ENCODE peak calls at places on chromosomes 5 and 9, in eight cellular contexts. One of them, this sample, is unnamed.

GRCh38 chr9:15512204-15512603 is 1.4 kb upstream of the PSIP1 start:
- DNase-seq in endodermal cell: no peak
- DNase-seq in CD8-positive, alpha-beta memory T cell: no peak
- DNase-seq in psoas muscle: no peak
- DNase-seq in mesendoderm: peak; percentile 28
- DNase-seq in SK-N-SH: no peak
- DNase-seq in CD4-positive, alpha-beta T cell: no peak
- DNase-seq in suprapubic skin: no peak
- DNase-seq in this sample: no peak

GRCh38 chr9:70406446-70406862 is 8.0 kb downstream of the KLF9 start:
- DNase-seq in SK-N-SH: no peak
- DNase-seq in endodermal cell: no peak
- DNase-seq in suprapubic skin: no peak
- DNase-seq in mesendoderm: peak; percentile 41
- DNase-seq in psoas muscle: no peak
- DNase-seq in CD8-positive, alpha-beta memory T cell: peak; percentile 44
- DNase-seq in CD4-positive, alpha-beta T cell: no peak
- DNase-seq in this sample: peak; percentile 40

GRCh38 chr5:30502277-30502676 is 691.2 kb upstream of the CDH6 start:
- DNase-seq in CD4-positive, alpha-beta T cell: no peak
- DNase-seq in mesendoderm: no peak
- DNase-seq in CD8-positive, alpha-beta memory T cell: no peak
- DNase-seq in psoas muscle: no peak
- DNase-seq in SK-N-SH: no peak
- DNase-seq in suprapubic skin: no peak
- DNase-seq in endodermal cell: no peak
- DNase-seq in this sample: no peak

GRCh38 chr9:19074836-19075235 is 25.6 kb downstream of the RRAGA start:
- DNase-seq in SK-N-SH: no peak
- DNase-seq in CD4-positive, alpha-beta T cell: no peak
- DNase-seq in endodermal cell: no peak
- DNase-seq in mesendoderm: no peak
- DNase-seq in CD8-positive, alpha-beta memory T cell: no peak
- DNase-seq in psoas muscle: no peak
- DNase-seq in suprapubic skin: no peak
- DNase-seq in this sample: no peak

GRCh38 chr9:70506159-70506558 is 91.7 kb upstream of the KLF9 start:
- DNase-seq in SK-N-SH: no peak
- DNase-seq in CD4-positive, alpha-beta T cell: no peak
- DNase-seq in suprapubic skin: no peak
- DNase-seq in psoas muscle: no peak
- DNase-seq in CD8-positive, alpha-beta memory T cell: no peak
- DNase-seq in endodermal cell: no peak
- DNase-seq in mesendoderm: no peak
- DNase-seq in this sample: no peak

GRCh38 chr5:150637245-150638052 is 3.0 kb upstream of the SYNPO start:
- DNase-seq in CD8-positive, alpha-beta memory T cell: no peak
- DNase-seq in mesendoderm: peak; percentile 86
- DNase-seq in CD4-positive, alpha-beta T cell: no peak
- DNase-seq in endodermal cell: peak; percentile 82
- DNase-seq in suprapubic skin: no peak
- DNase-seq in psoas muscle: no peak
- DNase-seq in SK-N-SH: no peak
- DNase-seq in this sample: peak; percentile 36

GRCh38 chr9:125850231-125850630 is 103.1 kb downstream of the PBX3 start:
- DNase-seq in psoas muscle: no peak
- DNase-seq in endodermal cell: no peak
- DNase-seq in mesendoderm: no peak
- DNase-seq in SK-N-SH: no peak
- DNase-seq in CD4-positive, alpha-beta T cell: no peak
- DNase-seq in CD8-positive, alpha-beta memory T cell: no peak
- DNase-seq in suprapubic skin: no peak
- DNase-seq in this sample: no peak

GRCh38 chr5:152374711-152375275 is 30.3 kb downstream of the NMUR2 start:
- DNase-seq in CD4-positive, alpha-beta T cell: no peak
- DNase-seq in SK-N-SH: no peak
- DNase-seq in suprapubic skin: no peak
- DNase-seq in mesendoderm: no peak
- DNase-seq in CD8-positive, alpha-beta memory T cell: no peak
- DNase-seq in endodermal cell: no peak
- DNase-seq in psoas muscle: no peak
- DNase-seq in this sample: no peak

GRCh38 chr5:177507165-177507564 is 2.5 kb downstream of the DOK3 start:
- DNase-seq in psoas muscle: no peak
- DNase-seq in CD4-positive, alpha-beta T cell: no peak
- DNase-seq in suprapubic skin: no peak
- DNase-seq in endodermal cell: no peak
- DNase-seq in CD8-positive, alpha-beta memory T cell: no peak
- DNase-seq in SK-N-SH: no peak
- DNase-seq in mesendoderm: peak; percentile 61
- DNase-seq in this sample: no peak

GRCh38 chr5:159310492-159310891 is 19.8 kb downstream of the IL12B start:
- DNase-seq in mesendoderm: peak; percentile 53
- DNase-seq in CD4-positive, alpha-beta T cell: peak; percentile 8
- DNase-seq in endodermal cell: peak; percentile 81
- DNase-seq in psoas muscle: no peak
- DNase-seq in CD8-positive, alpha-beta memory T cell: peak; percentile 13
- DNase-seq in suprapubic skin: no peak
- DNase-seq in SK-N-SH: no peak
- DNase-seq in this sample: no peak

GRCh38 chr5:32585122-32585445 is 273 bp upstream of the SUB1 start:
- DNase-seq in suprapubic skin: no peak
- DNase-seq in CD8-positive, alpha-beta memory T cell: no peak
- DNase-seq in endodermal cell: no peak
- DNase-seq in psoas muscle: no peak
- DNase-seq in CD4-positive, alpha-beta T cell: no peak
- DNase-seq in mesendoderm: no peak
- DNase-seq in SK-N-SH: no peak
- DNase-seq in this sample: no peak

GRCh38 chr9:91101598-91102168 is 260.0 kb downstream of the AUH start:
- DNase-seq in psoas muscle: no peak
- DNase-seq in SK-N-SH: no peak
- DNase-seq in suprapubic skin: no peak
- DNase-seq in CD4-positive, alpha-beta T cell: peak; percentile 64
- DNase-seq in CD8-positive, alpha-beta memory T cell: peak; percentile 86
- DNase-seq in endodermal cell: peak; percentile 42
- DNase-seq in mesendoderm: peak; percentile 45
- DNase-seq in this sample: no peak

GRCh38 chr5:10434392-10434791 is 7.3 kb upstream of the ROPN1L start:
- DNase-seq in mesendoderm: no peak
- DNase-seq in SK-N-SH: no peak
- DNase-seq in psoas muscle: no peak
- DNase-seq in endodermal cell: no peak
- DNase-seq in suprapubic skin: no peak
- DNase-seq in CD8-positive, alpha-beta memory T cell: no peak
- DNase-seq in CD4-positive, alpha-beta T cell: no peak
- DNase-seq in this sample: no peak

GRCh38 chr5:176425138-176425537 is 8.8 kb upstream of the CLTB start:
- DNase-seq in mesendoderm: no peak
- DNase-seq in CD8-positive, alpha-beta memory T cell: no peak
- DNase-seq in endodermal cell: no peak
- DNase-seq in CD4-positive, alpha-beta T cell: no peak
- DNase-seq in suprapubic skin: no peak
- DNase-seq in SK-N-SH: no peak
- DNase-seq in psoas muscle: no peak
- DNase-seq in this sample: no peak

GRCh38 chr9:118575341-118576070 is 793.7 kb downstream of the BRINP1 start:
- DNase-seq in suprapubic skin: no peak
- DNase-seq in CD4-positive, alpha-beta T cell: no peak
- DNase-seq in psoas muscle: no peak
- DNase-seq in mesendoderm: no peak
- DNase-seq in CD8-positive, alpha-beta memory T cell: no peak
- DNase-seq in SK-N-SH: no peak
- DNase-seq in endodermal cell: no peak
- DNase-seq in this sample: no peak

GRCh38 chr9:79143211-79143610 is 428.6 kb upstream of the TLE4 start:
- DNase-seq in SK-N-SH: no peak
- DNase-seq in mesendoderm: no peak
- DNase-seq in CD8-positive, alpha-beta memory T cell: no peak
- DNase-seq in psoas muscle: no peak
- DNase-seq in endodermal cell: no peak
- DNase-seq in suprapubic skin: no peak
- DNase-seq in CD4-positive, alpha-beta T cell: no peak
- DNase-seq in this sample: no peak

GRCh38 chr5:139634028-139634325 is 14.2 kb upstream of the CXXC5 start:
- DNase-seq in endodermal cell: no peak
- DNase-seq in CD8-positive, alpha-beta memory T cell: no peak
- DNase-seq in CD4-positive, alpha-beta T cell: no peak
- DNase-seq in suprapubic skin: no peak
- DNase-seq in SK-N-SH: no peak
- DNase-seq in mesendoderm: no peak
- DNase-seq in psoas muscle: no peak
- DNase-seq in this sample: peak; percentile 11

GRCh38 chr9:99635032-99635431 is 186.7 kb upstream of the NR4A3 start:
- DNase-seq in CD4-positive, alpha-beta T cell: no peak
- DNase-seq in psoas muscle: no peak
- DNase-seq in suprapubic skin: no peak
- DNase-seq in SK-N-SH: no peak
- DNase-seq in endodermal cell: no peak
- DNase-seq in mesendoderm: no peak
- DNase-seq in CD8-positive, alpha-beta memory T cell: no peak
- DNase-seq in this sample: no peak

DNA sequence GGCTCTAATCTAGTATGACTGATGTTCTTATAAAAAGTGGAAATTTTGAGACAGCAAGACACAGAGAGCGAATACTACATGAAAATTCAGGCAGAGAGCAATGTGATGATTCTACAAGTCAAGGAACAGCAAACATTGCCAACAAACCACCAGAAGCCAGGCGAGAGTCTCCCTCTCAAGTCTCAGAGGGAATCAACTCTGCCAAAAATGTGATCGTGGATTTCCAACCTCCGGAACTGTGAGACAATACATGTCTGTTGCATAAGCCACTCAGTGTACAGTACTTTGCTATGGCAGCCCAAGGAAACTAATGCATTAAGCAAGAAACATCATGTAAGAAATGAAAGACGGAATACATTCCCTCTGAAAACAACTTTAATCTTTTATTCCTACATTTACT is 52.1 kb upstream of the CCNG1 start:
- DNase-seq in CD8-positive, alpha-beta memory T cell: no peak
- DNase-seq in CD4-positive, alpha-beta T cell: no peak
- DNase-seq in mesendoderm: no peak
- DNase-seq in endodermal cell: no peak
- DNase-seq in suprapubic skin: no peak
- DNase-seq in psoas muscle: no peak
- DNase-seq in SK-N-SH: no peak
- DNase-seq in this sample: no peak
- H3K27ac ChIP-seq in CD8-positive, alpha-beta memory T cell: no peak overlapping the region
- H3K27ac ChIP-seq in CD4-positive, alpha-beta T cell: no peak overlapping the region
- H3K27ac ChIP-seq in mesendoderm: no peak overlapping the region
- H3K27ac ChIP-seq in endodermal cell: no peak overlapping the region
- H3K27ac ChIP-seq in suprapubic skin: no peak overlapping the region
- H3K27ac ChIP-seq in psoas muscle: no peak overlapping the region
- H3K27ac ChIP-seq in SK-N-SH: no peak overlapping the region
- H3K27ac ChIP-seq in this sample: no peak overlapping the region

DNA sequence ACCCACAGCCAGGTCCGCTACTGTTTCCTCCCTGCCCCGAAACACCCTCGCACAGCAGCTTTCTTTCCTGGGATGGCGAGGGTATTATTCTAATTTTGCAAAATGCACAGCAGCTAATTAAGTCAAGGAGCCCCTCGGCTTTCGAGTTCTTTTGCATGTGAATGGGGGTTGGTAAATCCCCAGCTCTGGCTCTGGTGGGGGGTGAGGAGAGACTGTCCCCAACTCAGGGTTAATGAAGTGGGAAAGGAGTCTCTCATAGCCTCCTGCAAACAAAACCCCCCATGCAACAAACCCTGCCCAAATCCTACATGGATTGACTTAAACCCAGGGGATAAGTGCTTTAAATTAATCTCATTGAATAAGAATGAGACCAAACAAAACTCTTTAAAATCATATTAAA is 8.8 kb downstream of the BARHL1 start:
- DNase-seq in suprapubic skin: no peak
- DNase-seq in SK-N-SH: no peak
- DNase-seq in psoas muscle: no peak
- DNase-seq in CD4-positive, alpha-beta T cell: no peak
- DNase-seq in mesendoderm: no peak
- DNase-seq in endodermal cell: no peak
- DNase-seq in CD8-positive, alpha-beta memory T cell: no peak
- DNase-seq in this sample: no peak
- H3K27me3 ChIP-seq in suprapubic skin: peaks cover 62% of the 10 kb centered on the region
- H3K27me3 ChIP-seq in SK-N-SH: peaks cover 43% of the 10 kb centered on the region
- H3K27me3 ChIP-seq in psoas muscle: peaks cover 73% of the 10 kb centered on the region
- H3K27me3 ChIP-seq in CD4-positive, alpha-beta T cell: peaks cover 58% of the 10 kb centered on the region
- H3K27me3 ChIP-seq in mesendoderm: peaks cover 57% of the 10 kb centered on the region
- H3K27me3 ChIP-seq in endodermal cell: peaks cover 65% of the 10 kb centered on the region
- H3K27me3 ChIP-seq in CD8-positive, alpha-beta memory T cell: peaks cover 28% of the 10 kb centered on the region
- H3K27me3 ChIP-seq in this sample: peaks cover 5% of the 10 kb centered on the region

GRCh38 chr5:7814816-7815215 is 36.1 kb downstream of the CFAP90 start:
- DNase-seq in psoas muscle: no peak
- DNase-seq in SK-N-SH: no peak
- DNase-seq in mesendoderm: peak; percentile 22
- DNase-seq in endodermal cell: no peak
- DNase-seq in CD8-positive, alpha-beta memory T cell: no peak
- DNase-seq in suprapubic skin: peak; percentile 51
- DNase-seq in CD4-positive, alpha-beta T cell: no peak
- DNase-seq in this sample: no peak

GRCh38 chr5:7813576-7813975 is 37.4 kb downstream of the CFAP90 start:
- DNase-seq in mesendoderm: no peak
- DNase-seq in suprapubic skin: no peak
- DNase-seq in SK-N-SH: no peak
- DNase-seq in psoas muscle: no peak
- DNase-seq in endodermal cell: no peak
- DNase-seq in CD4-positive, alpha-beta T cell: no peak
- DNase-seq in CD8-positive, alpha-beta memory T cell: no peak
- DNase-seq in this sample: no peak

GRCh38 chr5:7808998-7809397 is 41.9 kb downstream of the CFAP90 start:
- DNase-seq in endodermal cell: no peak
- DNase-seq in SK-N-SH: no peak
- DNase-seq in CD4-positive, alpha-beta T cell: no peak
- DNase-seq in mesendoderm: no peak
- DNase-seq in suprapubic skin: no peak
- DNase-seq in CD8-positive, alpha-beta memory T cell: no peak
- DNase-seq in psoas muscle: no peak
- DNase-seq in this sample: no peak

GRCh38 chr5:7813007-7813406 is 37.9 kb downstream of the CFAP90 start:
- DNase-seq in mesendoderm: no peak
- DNase-seq in psoas muscle: no peak
- DNase-seq in CD4-positive, alpha-beta T cell: no peak
- DNase-seq in suprapubic skin: no peak
- DNase-seq in endodermal cell: no peak
- DNase-seq in SK-N-SH: no peak
- DNase-seq in CD8-positive, alpha-beta memory T cell: no peak
- DNase-seq in this sample: no peak

GRCh38 chr5:7811715-7812114 is 39.2 kb downstream of the CFAP90 start:
- DNase-seq in endodermal cell: no peak
- DNase-seq in suprapubic skin: no peak
- DNase-seq in SK-N-SH: no peak
- DNase-seq in mesendoderm: no peak
- DNase-seq in CD4-positive, alpha-beta T cell: no peak
- DNase-seq in psoas muscle: no peak
- DNase-seq in CD8-positive, alpha-beta memory T cell: no peak
- DNase-seq in this sample: no peak
- H3K27ac ChIP-seq in endodermal cell: no peak overlapping the region
- H3K27ac ChIP-seq in suprapubic skin: no peak overlapping the region
- H3K27ac ChIP-seq in SK-N-SH: no peak overlapping the region
- H3K27ac ChIP-seq in mesendoderm: no peak overlapping the region
- H3K27ac ChIP-seq in CD4-positive, alpha-beta T cell: no peak overlapping the region
- H3K27ac ChIP-seq in psoas muscle: no peak overlapping the region
- H3K27ac ChIP-seq in CD8-positive, alpha-beta memory T cell: no peak overlapping the region
- H3K27ac ChIP-seq in this sample: no peak overlapping the region

DNA sequence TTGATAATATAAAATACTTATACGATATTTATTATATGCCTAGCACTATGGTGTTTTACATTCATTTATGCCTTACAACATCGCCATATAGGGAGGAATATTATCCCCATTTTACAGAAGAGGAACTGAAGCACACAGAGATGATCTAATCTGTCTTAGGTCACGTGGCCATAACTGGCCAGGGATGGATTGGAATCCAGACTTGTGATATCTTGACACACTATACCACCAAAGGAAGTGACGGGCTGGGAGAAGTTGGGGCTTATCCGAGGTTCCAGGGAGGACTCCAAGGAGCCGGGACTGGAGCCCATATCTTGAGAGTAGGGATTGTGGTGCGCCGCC is 129.8 kb downstream of the TMEM174 start:
- DNase-seq in suprapubic skin: no peak
- DNase-seq in mesendoderm: no peak
- DNase-seq in psoas muscle: no peak
- DNase-seq in SK-N-SH: no peak
- DNase-seq in endodermal cell: no peak
- DNase-seq in CD4-positive, alpha-beta T cell: no peak
- DNase-seq in CD8-positive, alpha-beta memory T cell: no peak
- DNase-seq in this sample: no peak
- H3K27me3 ChIP-seq in suprapubic skin: peaks cover 88% of the 10 kb centered on the region
- H3K27me3 ChIP-seq in mesendoderm: peaks cover 66% of the 10 kb centered on the region
- H3K27me3 ChIP-seq in psoas muscle: peaks cover 85% of the 10 kb centered on the region
- H3K27me3 ChIP-seq in SK-N-SH: no peaks in the 10 kb centered on the region
- H3K27me3 ChIP-seq in endodermal cell: peaks cover 100% of the 10 kb centered on the region
- H3K27me3 ChIP-seq in CD4-positive, alpha-beta T cell: peaks cover 94% of the 10 kb centered on the region
- H3K27me3 ChIP-seq in CD8-positive, alpha-beta memory T cell: peaks cover 74% of the 10 kb centered on the region
- H3K27me3 ChIP-seq in this sample: peaks cover 14% of the 10 kb centered on the region

This sample was measured in testis.